ENCODE peak calls at places on chromosomes 2 and 18, in nine cellular contexts. One of them, this sample, is unnamed.

GRCh38 chr18:79927597-79928562 is 23.6 kb downstream of the SLC66A2 start:
- DNase-seq in mesendoderm: no peak
- DNase-seq in thyroid gland: peak; percentile 79
- DNase-seq in astrocyte of the spinal cord: no peak
- DNase-seq in Karpas-422: no peak
- DNase-seq in skeletal muscle cell: no peak
- DNase-seq in cardiac fibroblast: no peak
- DNase-seq in mammary epithelial cell: no peak
- DNase-seq in hepatocyte: no peak
- DNase-seq in this sample: no peak

GRCh38 chr18:5464241-5464640 is 79.6 kb downstream of the EPB41L3 start:
- DNase-seq in mesendoderm: no peak
- DNase-seq in hepatocyte: no peak
- DNase-seq in thyroid gland: no peak
- DNase-seq in Karpas-422: no peak
- DNase-seq in cardiac fibroblast: no peak
- DNase-seq in mammary epithelial cell: no peak
- DNase-seq in astrocyte of the spinal cord: no peak
- DNase-seq in skeletal muscle cell: no peak
- DNase-seq in this sample: no peak

GRCh38 chr2:27714851-27715291 is 51.2 kb downstream of the SLC4A1AP start:
- DNase-seq in cardiac fibroblast: no peak
- DNase-seq in skeletal muscle cell: no peak
- DNase-seq in mesendoderm: peak; percentile 33
- DNase-seq in mammary epithelial cell: no peak
- DNase-seq in astrocyte of the spinal cord: no peak
- DNase-seq in Karpas-422: no peak
- DNase-seq in hepatocyte: no peak
- DNase-seq in thyroid gland: no peak
- DNase-seq in this sample: no peak

GRCh38 chr2:233100192-233100998 is 40.3 kb downstream of the INPP5D start:
- DNase-seq in mammary epithelial cell: no peak
- DNase-seq in mesendoderm: peak; percentile 21
- DNase-seq in cardiac fibroblast: no peak
- DNase-seq in hepatocyte: no peak
- DNase-seq in astrocyte of the spinal cord: no peak
- DNase-seq in thyroid gland: no peak
- DNase-seq in skeletal muscle cell: no peak
- DNase-seq in Karpas-422: peak; percentile 97
- DNase-seq in this sample: peak; percentile 67

GRCh38 chr2:16351137-16351536 is 314.5 kb downstream of the CYRIA start:
- DNase-seq in thyroid gland: no peak
- DNase-seq in astrocyte of the spinal cord: no peak
- DNase-seq in Karpas-422: no peak
- DNase-seq in hepatocyte: no peak
- DNase-seq in skeletal muscle cell: no peak
- DNase-seq in mesendoderm: no peak
- DNase-seq in cardiac fibroblast: no peak
- DNase-seq in mammary epithelial cell: no peak
- DNase-seq in this sample: no peak

GRCh38 chr2:50620783-50621182 is 411.1 kb downstream of the NRXN1 start:
- DNase-seq in skeletal muscle cell: no peak
- DNase-seq in astrocyte of the spinal cord: no peak
- DNase-seq in mammary epithelial cell: no peak
- DNase-seq in hepatocyte: no peak
- DNase-seq in mesendoderm: peak; percentile 18
- DNase-seq in cardiac fibroblast: no peak
- DNase-seq in thyroid gland: no peak
- DNase-seq in Karpas-422: no peak
- DNase-seq in this sample: no peak

GRCh38 chr2:10356459-10356851 is 53.8 kb downstream of the HPCAL1 start:
- DNase-seq in thyroid gland: no peak
- DNase-seq in cardiac fibroblast: no peak
- DNase-seq in Karpas-422: no peak
- DNase-seq in astrocyte of the spinal cord: no peak
- DNase-seq in mesendoderm: no peak
- DNase-seq in hepatocyte: no peak
- DNase-seq in skeletal muscle cell: no peak
- DNase-seq in mammary epithelial cell: no peak
- DNase-seq in this sample: no peak

GRCh38 chr2:41723531-41723930 is 324.3 kb upstream of the PKDCC start:
- DNase-seq in Karpas-422: no peak
- DNase-seq in thyroid gland: no peak
- DNase-seq in mammary epithelial cell: no peak
- DNase-seq in skeletal muscle cell: no peak
- DNase-seq in hepatocyte: no peak
- DNase-seq in mesendoderm: no peak
- DNase-seq in astrocyte of the spinal cord: peak; percentile 23
- DNase-seq in cardiac fibroblast: no peak
- DNase-seq in this sample: no peak

GRCh38 chr2:61950133-61950560 is 44.7 kb downstream of the COMMD1 start:
- DNase-seq in mammary epithelial cell: peak; percentile 46
- DNase-seq in thyroid gland: no peak
- DNase-seq in Karpas-422: no peak
- DNase-seq in skeletal muscle cell: no peak
- DNase-seq in hepatocyte: no peak
- DNase-seq in astrocyte of the spinal cord: no peak
- DNase-seq in cardiac fibroblast: no peak
- DNase-seq in mesendoderm: no peak
- DNase-seq in this sample: no peak

GRCh38 chr2:12107849-12108420 is 361.5 kb downstream of the LPIN1 start:
- DNase-seq in mesendoderm: no peak
- DNase-seq in cardiac fibroblast: peak; percentile 64
- DNase-seq in astrocyte of the spinal cord: peak; percentile 33
- DNase-seq in hepatocyte: no peak
- DNase-seq in Karpas-422: no peak
- DNase-seq in skeletal muscle cell: peak; percentile 48
- DNase-seq in mammary epithelial cell: no peak
- DNase-seq in thyroid gland: no peak
- DNase-seq in this sample: no peak

GRCh38 chr18:66603941-66604627 is at the start of gene CDH19:
- DNase-seq in hepatocyte: no peak
- DNase-seq in thyroid gland: no peak
- DNase-seq in Karpas-422: no peak
- DNase-seq in cardiac fibroblast: peak; percentile 75
- DNase-seq in skeletal muscle cell: no peak
- DNase-seq in mammary epithelial cell: no peak
- DNase-seq in astrocyte of the spinal cord: no peak
- DNase-seq in mesendoderm: no peak
- DNase-seq in this sample: no peak

GRCh38 chr2:172234716-172235661 is 132.3 kb upstream of the DLX2 start:
- DNase-seq in Karpas-422: no peak
- DNase-seq in thyroid gland: no peak
- DNase-seq in mesendoderm: peak; percentile 90
- DNase-seq in skeletal muscle cell: no peak
- DNase-seq in cardiac fibroblast: no peak
- DNase-seq in hepatocyte: peak; percentile 38
- DNase-seq in mammary epithelial cell: no peak
- DNase-seq in astrocyte of the spinal cord: no peak
- DNase-seq in this sample: peak; percentile 68

GRCh38 chr2:220469201-220469600 is 841.8 kb downstream of the SLC4A3 start:
- DNase-seq in thyroid gland: no peak
- DNase-seq in astrocyte of the spinal cord: peak; percentile 59
- DNase-seq in mesendoderm: no peak
- DNase-seq in skeletal muscle cell: no peak
- DNase-seq in Karpas-422: no peak
- DNase-seq in hepatocyte: no peak
- DNase-seq in mammary epithelial cell: no peak
- DNase-seq in cardiac fibroblast: peak; percentile 34
- DNase-seq in this sample: no peak

GRCh38 chr2:68291317-68291716 is 28.4 kb downstream of the CNRIP1 start:
- DNase-seq in mesendoderm: no peak
- DNase-seq in cardiac fibroblast: no peak
- DNase-seq in skeletal muscle cell: no peak
- DNase-seq in mammary epithelial cell: no peak
- DNase-seq in astrocyte of the spinal cord: no peak
- DNase-seq in thyroid gland: no peak
- DNase-seq in Karpas-422: no peak
- DNase-seq in hepatocyte: no peak
- DNase-seq in this sample: no peak

GRCh38 chr2:68284896-68285295 is 32.6 kb upstream of the PPP3R1 start:
- DNase-seq in mammary epithelial cell: peak; percentile 46
- DNase-seq in astrocyte of the spinal cord: peak; percentile 9
- DNase-seq in hepatocyte: peak; percentile 17
- DNase-seq in thyroid gland: no peak
- DNase-seq in skeletal muscle cell: peak; percentile 85
- DNase-seq in mesendoderm: no peak
- DNase-seq in cardiac fibroblast: peak; percentile 91
- DNase-seq in Karpas-422: no peak
- DNase-seq in this sample: peak; percentile 31

GRCh38 chr2:68290825-68291224 is 28.9 kb downstream of the CNRIP1 start:
- DNase-seq in hepatocyte: no peak
- DNase-seq in mesendoderm: no peak
- DNase-seq in mammary epithelial cell: no peak
- DNase-seq in cardiac fibroblast: no peak
- DNase-seq in Karpas-422: no peak
- DNase-seq in skeletal muscle cell: no peak
- DNase-seq in astrocyte of the spinal cord: no peak
- DNase-seq in thyroid gland: no peak
- DNase-seq in this sample: no peak

GRCh38 chr2:68292108-68292710 is 27.5 kb downstream of the CNRIP1 start:
- DNase-seq in thyroid gland: no peak
- DNase-seq in hepatocyte: peak; percentile 48
- DNase-seq in cardiac fibroblast: peak; percentile 48
- DNase-seq in mammary epithelial cell: peak; percentile 21
- DNase-seq in astrocyte of the spinal cord: no peak
- DNase-seq in skeletal muscle cell: no peak
- DNase-seq in mesendoderm: peak; percentile 42
- DNase-seq in Karpas-422: peak; percentile 82
- DNase-seq in this sample: peak; percentile 44

DNA sequence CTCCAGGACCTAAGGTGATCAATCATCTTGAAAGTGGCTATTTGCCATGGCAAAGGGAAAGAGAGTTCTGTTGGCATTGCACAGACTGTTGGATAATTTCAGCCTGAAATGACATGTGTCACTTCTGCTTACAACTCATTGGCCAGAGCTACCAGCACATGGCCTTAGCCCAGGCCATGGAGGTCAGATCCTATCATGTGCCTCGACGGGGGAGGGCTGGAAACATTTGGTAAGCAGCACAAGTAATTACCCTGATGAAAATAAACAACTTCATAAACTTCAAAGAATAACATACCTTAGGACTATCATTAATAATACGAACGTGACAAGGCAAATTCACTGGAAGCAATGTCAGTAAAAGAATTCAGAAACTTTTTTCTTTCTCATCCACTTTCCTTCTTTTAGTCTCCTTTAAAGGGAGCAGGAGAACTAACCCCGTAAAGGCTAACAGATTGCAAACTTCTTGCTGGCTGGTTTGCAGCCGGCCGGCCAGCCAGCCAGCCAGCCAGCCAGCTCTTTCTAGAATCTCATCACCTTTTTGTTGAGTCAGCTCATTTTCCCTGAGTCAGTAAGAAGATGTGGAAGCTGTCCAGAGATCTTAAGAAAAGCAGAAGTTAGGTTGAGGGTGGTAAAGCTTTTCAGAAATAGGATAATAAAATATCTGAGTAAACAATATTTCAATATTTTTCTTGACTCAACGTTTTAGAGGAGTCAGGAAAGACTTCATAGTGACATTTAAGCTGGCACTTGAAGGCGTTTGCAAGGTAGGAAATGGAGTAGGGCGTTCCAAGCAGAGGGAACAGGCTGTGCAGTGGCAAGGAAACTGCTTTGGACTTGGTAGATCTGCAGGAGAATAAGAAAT is 31.9 kb downstream of the CNRIP1 start:
- DNase-seq in mesendoderm: peak; percentile 5
- DNase-seq in cardiac fibroblast: peak; percentile 79
- DNase-seq in thyroid gland: peak; percentile 12
- DNase-seq in Karpas-422: no peak
- DNase-seq in astrocyte of the spinal cord: peak; percentile 67
- DNase-seq in mammary epithelial cell: peak; percentile 12
- DNase-seq in hepatocyte: peak; percentile 53
- DNase-seq in skeletal muscle cell: peak; percentile 28
- DNase-seq in this sample: peak; percentile 79
- H3K4me3 ChIP-seq in mesendoderm: no peak overlapping the region
- H3K4me3 ChIP-seq in cardiac fibroblast: no peak overlapping the region
- H3K4me3 ChIP-seq in thyroid gland: no peak overlapping the region
- H3K4me3 ChIP-seq in Karpas-422: no peak overlapping the region
- H3K4me3 ChIP-seq in astrocyte of the spinal cord: no peak overlapping the region
- H3K4me3 ChIP-seq in mammary epithelial cell: no peak overlapping the region
- H3K4me3 ChIP-seq in hepatocyte: no peak overlapping the region
- H3K4me3 ChIP-seq in skeletal muscle cell: no peak overlapping the region
- H3K4me3 ChIP-seq in this sample: no peak overlapping the region

GRCh38 chr2:74894261-74895030 is 60.5 kb downstream of the HK2 start:
- DNase-seq in thyroid gland: no peak
- DNase-seq in mammary epithelial cell: no peak
- DNase-seq in Karpas-422: no peak
- DNase-seq in astrocyte of the spinal cord: peak; percentile 55
- DNase-seq in skeletal muscle cell: peak; percentile 65
- DNase-seq in cardiac fibroblast: peak; percentile 94
- DNase-seq in mesendoderm: peak; percentile 31
- DNase-seq in hepatocyte: no peak
- DNase-seq in this sample: peak; percentile 87
- H3K4me3 ChIP-seq in thyroid gland: no peak overlapping the region
- H3K4me3 ChIP-seq in mammary epithelial cell: no peak overlapping the region
- H3K4me3 ChIP-seq in Karpas-422: no peak overlapping the region
- H3K4me3 ChIP-seq in astrocyte of the spinal cord: no peak overlapping the region
- H3K4me3 ChIP-seq in skeletal muscle cell: no peak overlapping the region
- H3K4me3 ChIP-seq in cardiac fibroblast: no peak overlapping the region
- H3K4me3 ChIP-seq in mesendoderm: no peak overlapping the region
- H3K4me3 ChIP-seq in hepatocyte: no peak overlapping the region
- H3K4me3 ChIP-seq in this sample: no peak overlapping the region

DNA sequence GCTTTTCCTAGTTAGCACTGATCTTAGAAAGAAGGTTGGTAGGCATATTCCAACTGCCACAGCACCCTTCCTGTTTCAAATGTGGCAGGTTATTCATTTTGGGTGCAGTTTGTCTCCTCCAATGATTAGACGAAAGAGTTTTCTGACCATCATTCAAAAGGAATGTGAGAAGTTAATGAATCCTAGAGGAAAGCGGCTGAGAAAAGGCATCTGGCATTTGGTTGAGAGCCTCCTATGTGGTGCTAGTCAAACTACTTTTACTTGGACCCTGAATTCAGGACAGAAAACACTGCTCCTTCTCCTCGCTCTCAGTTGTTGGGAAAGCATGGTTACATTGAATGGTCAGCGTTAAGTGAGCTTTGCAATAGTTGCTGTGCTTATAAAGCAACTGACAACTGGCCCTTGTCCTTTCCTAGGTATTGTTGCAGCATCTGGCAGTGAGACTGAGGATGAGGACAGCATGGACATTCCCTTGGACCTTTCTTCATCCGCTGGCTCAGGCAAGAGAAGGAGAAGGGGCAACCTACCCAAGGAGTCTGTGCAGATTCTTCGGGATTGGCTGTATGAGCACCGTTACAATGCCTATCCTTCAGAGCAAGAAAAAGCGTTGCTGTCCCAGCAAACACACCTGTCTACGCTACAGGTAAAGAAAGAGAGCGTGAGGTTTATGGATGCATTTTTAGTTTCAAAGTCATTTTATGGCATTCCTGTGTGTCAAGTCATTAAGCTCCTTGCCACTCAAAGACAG is 6.1 kb downstream of the TGIF1 start:
- DNase-seq in cardiac fibroblast: peak; percentile 57
- DNase-seq in hepatocyte: peak; percentile 37
- DNase-seq in mammary epithelial cell: peak; percentile 46
- DNase-seq in skeletal muscle cell: no peak
- DNase-seq in thyroid gland: no peak
- DNase-seq in mesendoderm: peak; percentile 83
- DNase-seq in Karpas-422: no peak
- DNase-seq in astrocyte of the spinal cord: peak; percentile 64
- DNase-seq in this sample: no peak
- H3K4me3 ChIP-seq in cardiac fibroblast: no peak overlapping the region
- H3K4me3 ChIP-seq in hepatocyte: peak overlapping the region; percentile 8
- H3K4me3 ChIP-seq in mammary epithelial cell: peak overlapping the region; percentile 48
- H3K4me3 ChIP-seq in skeletal muscle cell: peak overlapping the region; percentile 2
- H3K4me3 ChIP-seq in thyroid gland: no peak overlapping the region
- H3K4me3 ChIP-seq in mesendoderm: no peak overlapping the region
- H3K4me3 ChIP-seq in Karpas-422: no peak overlapping the region
- H3K4me3 ChIP-seq in astrocyte of the spinal cord: no peak overlapping the region
- H3K4me3 ChIP-seq in this sample: peak overlapping the region; percentile 16

GRCh38 chr2:192016265-192016664 is 169.4 kb upstream of the CAVIN2 start:
- DNase-seq in astrocyte of the spinal cord: peak; percentile 40
- DNase-seq in mesendoderm: no peak
- DNase-seq in skeletal muscle cell: peak; percentile 49
- DNase-seq in thyroid gland: no peak
- DNase-seq in Karpas-422: no peak
- DNase-seq in mammary epithelial cell: peak; percentile 2
- DNase-seq in cardiac fibroblast: no peak
- DNase-seq in hepatocyte: no peak
- DNase-seq in this sample: no peak
- H3K4me3 ChIP-seq in astrocyte of the spinal cord: no peak overlapping the region
- H3K4me3 ChIP-seq in mesendoderm: no peak overlapping the region
- H3K4me3 ChIP-seq in skeletal muscle cell: no peak overlapping the region
- H3K4me3 ChIP-seq in thyroid gland: no peak overlapping the region
- H3K4me3 ChIP-seq in Karpas-422: no peak overlapping the region
- H3K4me3 ChIP-seq in mammary epithelial cell: no peak overlapping the region
- H3K4me3 ChIP-seq in cardiac fibroblast: no peak overlapping the region
- H3K4me3 ChIP-seq in hepatocyte: no peak overlapping the region
- H3K4me3 ChIP-seq in this sample: no peak overlapping the region